ENCODE peak calls at places on chromosomes 6 and 20, in five cellular contexts. T is HFFc6, N is iPS-NIHi11, X is NCI-H510A treated with DMSO at 0.1 percent for 48 hours, A is T-helper 2 cell. D is an unnamed sample.

GRCh38 chr6:161949531-161949930 is 675.7 kb upstream of the AGPAT4 start:
- DNase-seq in T (no peak), N (no peak), X (no peak), A (no peak), D (no peak)

GRCh38 chr6:37499433-37500293 is at the start of gene CCDC167:
- DNase-seq in N (peak), T (peak), A (peak), X (peak), D (peak)

GRCh38 chr20:37407117-37407566 is 61.2 kb downstream of the SRC start:
- DNase-seq in T (no peak), N (no peak), A (no peak), X (no peak), D (peak)

GRCh38 chr6:159969921-159970320 is 1.0 kb downstream of the IGF2R start:
- DNase-seq in N (peak), X (peak), T (peak), A (no peak), D (peak)

GRCh38 chr6:11042750-11043551 is 1.2 kb downstream of the ELOVL2 start:
- DNase-seq in T (no peak), A (no peak), N (no peak), X (no peak), D (peak)

GRCh38 chr20:24778585-24779031 is 170.5 kb upstream of the CST7 start:
- DNase-seq in X (no peak), A (no peak), T (no peak), N (no peak), D (no peak)

GRCh38 chr6:5904527-5904926 is 102.2 kb downstream of the NRN1 start:
- DNase-seq in N (no peak), T (no peak), A (no peak), X (no peak), D (no peak)

GRCh38 chr20:34240698-34241615 is at the start of gene ASIP:
- DNase-seq in T (no peak), N (no peak), A (no peak), X (no peak), D (no peak)

GRCh38 chr6:88651400-88651799 is 312.0 kb downstream of the RNGTT start:
- DNase-seq in T (no peak), N (no peak), X (no peak), A (no peak), D (no peak)

GRCh38 chr6:116412270-116412669 is 41.5 kb downstream of the DSE start:
- DNase-seq in T (no peak), A (no peak), X (no peak), N (no peak), D (no peak)

GRCh38 chr6:21071783-21072468 is 521.6 kb upstream of the SOX4 start:
- DNase-seq in N (no peak), T (no peak), X (no peak), A (no peak), D (no peak)

GRCh38 chr6:57089687-57090457 is at the start of gene ZNF451:
- DNase-seq in X (peak), N (peak), T (peak), A (peak), D (peak)

GRCh38 chr6:114049367-114049966 is 78.5 kb upstream of the HDAC2 start:
- DNase-seq in T (no peak), X (no peak), N (no peak), A (no peak), D (peak)

GRCh38 chr20:40442181-40442963 is 246.7 kb downstream of the MAFB start:
- DNase-seq in N (peak), A (no peak), X (no peak), T (no peak), D (peak)

GRCh38 chr6:45808917-45809316 is 206.7 kb downstream of the CLIC5 start:
- DNase-seq in N (no peak), X (no peak), A (no peak), T (no peak), D (no peak)

GRCh38 chr6:160767019-160767646 is 65.1 kb downstream of the PLG start:
- DNase-seq in X (no peak), N (peak), A (peak), T (no peak), D (peak)

GRCh38 chr20:31497838-31498540 is 16.3 kb upstream of the HM13 start:
- DNase-seq in T (peak), X (no peak), N (no peak), A (no peak), D (peak)

GRCh38 chr20:48049171-48049570 is 263.9 kb upstream of the SULF2 start:
- DNase-seq in N (no peak), X (no peak), A (no peak), T (no peak), D (no peak)

GRCh38 chr6:83221886-83222479 is 28.8 kb downstream of the RWDD2A start:
- DNase-seq in X (peak), A (no peak), N (peak), T (peak), D (peak)

GRCh38 chr6:167825059-167825758 is 1.5 kb upstream of the AFDN start:
- DNase-seq in X (no peak), N (no peak), A (no peak), T (peak), D (no peak)

GRCh38 chr6:136508701-136509387 is 41.4 kb downstream of the MAP7 start:
- DNase-seq in A (no peak), X (no peak), N (no peak), T (no peak), D (no peak)

GRCh38 chr6:25833136-25833535 is 1.3 kb upstream of the SLC17A1 start:
- DNase-seq in A (no peak), T (no peak), X (no peak), N (no peak), D (no peak)

GRCh38 chr6:33421344-33421643 is 1.4 kb downstream of the SYNGAP1 start:
- DNase-seq in A (no peak), T (no peak), N (no peak), X (no peak), D (no peak)

GRCh38 chr6:161031721-161032495 is 40.3 kb downstream of the MAP3K4 start:
- DNase-seq in T (peak), X (no peak), N (no peak), A (no peak), D (peak)

D was measured in RPMI7951.